ENCODE peak calls at places on chromosomes 5 and 9, in four cellular contexts. One of them, this sample, is unnamed.

GRCh38 chr9:22238809-22239684 is 207.6 kb upstream of the DMRTA1 start:
- DNase-seq in kidney: no peak
- DNase-seq in endothelial cell: no peak
- DNase-seq in naive thymus-derived CD4-positive, alpha-beta T cell: no peak
- DNase-seq in this sample: no peak

GRCh38 chr9:89905628-89906338 is 301.0 kb downstream of the GADD45G start:
- DNase-seq in kidney: no peak
- DNase-seq in endothelial cell: no peak
- DNase-seq in naive thymus-derived CD4-positive, alpha-beta T cell: no peak
- DNase-seq in this sample: no peak

GRCh38 chr5:13346401-13346800 is 598.1 kb downstream of the DNAH5 start:
- DNase-seq in kidney: no peak
- DNase-seq in endothelial cell: no peak
- DNase-seq in naive thymus-derived CD4-positive, alpha-beta T cell: no peak
- DNase-seq in this sample: no peak

GRCh38 chr5:78492216-78492615 is 131.8 kb downstream of the SCAMP1 start:
- DNase-seq in kidney: no peak
- DNase-seq in endothelial cell: no peak
- DNase-seq in naive thymus-derived CD4-positive, alpha-beta T cell: no peak
- DNase-seq in this sample: no peak

GRCh38 chr9:34555435-34556230 is 32.8 kb upstream of the ENHO start:
- DNase-seq in kidney: peak; percentile 29
- DNase-seq in endothelial cell: no peak
- DNase-seq in naive thymus-derived CD4-positive, alpha-beta T cell: no peak
- DNase-seq in this sample: no peak

GRCh38 chr5:140239939-140240700 is 62.8 kb downstream of the PFDN1 start:
- DNase-seq in kidney: no peak
- DNase-seq in endothelial cell: peak; percentile 83
- DNase-seq in naive thymus-derived CD4-positive, alpha-beta T cell: no peak
- DNase-seq in this sample: peak; percentile 60

GRCh38 chr5:163434410-163434866 is 3.0 kb upstream of the CCNG1 start:
- DNase-seq in kidney: no peak
- DNase-seq in endothelial cell: no peak
- DNase-seq in naive thymus-derived CD4-positive, alpha-beta T cell: no peak
- DNase-seq in this sample: no peak

GRCh38 chr5:54959673-54960418 is 25.5 kb downstream of the ESM1 start:
- DNase-seq in kidney: no peak
- DNase-seq in endothelial cell: peak; percentile 35
- DNase-seq in naive thymus-derived CD4-positive, alpha-beta T cell: no peak
- DNase-seq in this sample: no peak

GRCh38 chr5:4911646-4912403 is 228.3 kb upstream of the ADAMTS16 start:
- DNase-seq in kidney: no peak
- DNase-seq in endothelial cell: no peak
- DNase-seq in naive thymus-derived CD4-positive, alpha-beta T cell: no peak
- DNase-seq in this sample: no peak

GRCh38 chr5:37881359-37881758 is 41.5 kb upstream of the GDNF start:
- DNase-seq in kidney: no peak
- DNase-seq in endothelial cell: no peak
- DNase-seq in naive thymus-derived CD4-positive, alpha-beta T cell: no peak
- DNase-seq in this sample: no peak

GRCh38 chr9:121261107-121261460 is 6.9 kb upstream of the GSN start:
- DNase-seq in kidney: peak; percentile 78
- DNase-seq in endothelial cell: peak; percentile 61
- DNase-seq in naive thymus-derived CD4-positive, alpha-beta T cell: no peak
- DNase-seq in this sample: no peak

GRCh38 chr5:74322944-74323343 is 317.6 kb downstream of the ENC1 start:
- DNase-seq in kidney: no peak
- DNase-seq in endothelial cell: no peak
- DNase-seq in naive thymus-derived CD4-positive, alpha-beta T cell: no peak
- DNase-seq in this sample: no peak

GRCh38 chr9:34590376-34591090 is 1.0 kb upstream of the CNTFR start:
- DNase-seq in kidney: peak; percentile 77
- DNase-seq in endothelial cell: no peak
- DNase-seq in naive thymus-derived CD4-positive, alpha-beta T cell: no peak
- DNase-seq in this sample: no peak

GRCh38 chr9:137836151-137836830 is 41.3 kb upstream of the CACNA1B start:
- DNase-seq in kidney: no peak
- DNase-seq in endothelial cell: no peak
- DNase-seq in naive thymus-derived CD4-positive, alpha-beta T cell: no peak
- DNase-seq in this sample: no peak

GRCh38 chr9:96071245-96072124 is 196.0 kb downstream of the ERCC6L2 start:
- DNase-seq in kidney: no peak
- DNase-seq in endothelial cell: peak; percentile 51
- DNase-seq in naive thymus-derived CD4-positive, alpha-beta T cell: no peak
- DNase-seq in this sample: no peak

GRCh38 chr5:95808686-95809413 is 13.7 kb downstream of the GLRX start:
- DNase-seq in kidney: peak; percentile 90
- DNase-seq in endothelial cell: no peak
- DNase-seq in naive thymus-derived CD4-positive, alpha-beta T cell: peak; percentile 88
- DNase-seq in this sample: peak; percentile 79

GRCh38 chr9:95107001-95107749 is 210.3 kb downstream of the FANCC start:
- DNase-seq in kidney: peak; percentile 78
- DNase-seq in endothelial cell: no peak
- DNase-seq in naive thymus-derived CD4-positive, alpha-beta T cell: no peak
- DNase-seq in this sample: no peak

GRCh38 chr9:88303785-88304495 is 84.3 kb upstream of the SPIN1 start:
- DNase-seq in kidney: no peak
- DNase-seq in endothelial cell: no peak
- DNase-seq in naive thymus-derived CD4-positive, alpha-beta T cell: no peak
- DNase-seq in this sample: no peak

GRCh38 chr5:16617272-16617973 is 626 bp upstream of the RETREG1 start:
- DNase-seq in kidney: no peak
- DNase-seq in endothelial cell: no peak
- DNase-seq in naive thymus-derived CD4-positive, alpha-beta T cell: peak; percentile 79
- DNase-seq in this sample: no peak

GRCh38 chr5:140178082-140178410 is 3.1 kb downstream of the CYSTM1 start:
- DNase-seq in kidney: no peak
- DNase-seq in endothelial cell: no peak
- DNase-seq in naive thymus-derived CD4-positive, alpha-beta T cell: no peak
- DNase-seq in this sample: no peak

GRCh38 chr9:96088510-96088909 is 213.0 kb downstream of the ERCC6L2 start:
- DNase-seq in kidney: no peak
- DNase-seq in endothelial cell: no peak
- DNase-seq in naive thymus-derived CD4-positive, alpha-beta T cell: no peak
- DNase-seq in this sample: no peak

GRCh38 chr9:124660341-124660801 is 110.7 kb downstream of the NR6A1 start:
- DNase-seq in kidney: no peak
- DNase-seq in endothelial cell: peak; percentile 28
- DNase-seq in naive thymus-derived CD4-positive, alpha-beta T cell: no peak
- DNase-seq in this sample: no peak

GRCh38 chr5:170293273-170293672 is 4.3 kb downstream of the LCP2 start:
- DNase-seq in kidney: no peak
- DNase-seq in endothelial cell: no peak
- DNase-seq in naive thymus-derived CD4-positive, alpha-beta T cell: no peak
- DNase-seq in this sample: peak; percentile 60

GRCh38 chr5:154841273-154841661 is 9.1 kb downstream of the FAXDC2 start:
- DNase-seq in kidney: no peak
- DNase-seq in endothelial cell: no peak
- DNase-seq in naive thymus-derived CD4-positive, alpha-beta T cell: no peak
- DNase-seq in this sample: no peak

GRCh38 chr9:90872835-90873294 is 71.2 kb downstream of the SYK start:
- DNase-seq in kidney: no peak
- DNase-seq in endothelial cell: no peak
- DNase-seq in naive thymus-derived CD4-positive, alpha-beta T cell: no peak
- DNase-seq in this sample: no peak

GRCh38 chr9:16744386-16744785 is 126.1 kb downstream of the BNC2 start:
- DNase-seq in kidney: no peak
- DNase-seq in endothelial cell: no peak
- DNase-seq in naive thymus-derived CD4-positive, alpha-beta T cell: no peak
- DNase-seq in this sample: no peak

GRCh38 chr9:94804917-94805544 is 78.5 kb downstream of the AOPEP start:
- DNase-seq in kidney: no peak
- DNase-seq in endothelial cell: no peak
- DNase-seq in naive thymus-derived CD4-positive, alpha-beta T cell: no peak
- DNase-seq in this sample: no peak

GRCh38 chr9:14910178-14910805 is at the start of gene FREM1:
- DNase-seq in kidney: peak; percentile 82
- DNase-seq in endothelial cell: peak; percentile 38
- DNase-seq in naive thymus-derived CD4-positive, alpha-beta T cell: no peak
- DNase-seq in this sample: peak; percentile 41

GRCh38 chr5:97854871-97855762 is 672.1 kb upstream of the RIOK2 start:
- DNase-seq in kidney: no peak
- DNase-seq in endothelial cell: no peak
- DNase-seq in naive thymus-derived CD4-positive, alpha-beta T cell: no peak
- DNase-seq in this sample: no peak

GRCh38 chr5:132220476-132220875 is 7.2 kb downstream of the P4HA2 start:
- DNase-seq in kidney: no peak
- DNase-seq in endothelial cell: no peak
- DNase-seq in naive thymus-derived CD4-positive, alpha-beta T cell: no peak
- DNase-seq in this sample: no peak

This sample was measured in mucosa of gallbladder.